ENCODE peak calls at places on chromosomes 7 and 10, in nine cellular contexts. One of them, this sample, is unnamed.

GRCh38 chr10:119120413-119120867 is 16.5 kb downstream of the DENND10 start:
- DNase-seq in keratinocyte: no peak
- DNase-seq in heart left ventricle: no peak
- DNase-seq in BJ: peak
- DNase-seq in coronary artery: no peak
- DNase-seq in AG10803: peak
- DNase-seq in right atrium auricular region: no peak
- DNase-seq in fibroblast of lung: peak
- DNase-seq in dorsolateral prefrontal cortex: no peak
- DNase-seq in this sample: peak

GRCh38 chr7:157762824-157763223 is 426.0 kb downstream of the DNAJB6 start:
- DNase-seq in keratinocyte: no peak
- DNase-seq in heart left ventricle: peak
- DNase-seq in BJ: no peak
- DNase-seq in coronary artery: no peak
- DNase-seq in AG10803: no peak
- DNase-seq in right atrium auricular region: no peak
- DNase-seq in fibroblast of lung: no peak
- DNase-seq in dorsolateral prefrontal cortex: no peak
- DNase-seq in this sample: no peak

GRCh38 chr10:60573342-60573741 is 183.7 kb upstream of the ANK3 start:
- DNase-seq in keratinocyte: no peak
- DNase-seq in heart left ventricle: no peak
- DNase-seq in BJ: no peak
- DNase-seq in coronary artery: no peak
- DNase-seq in AG10803: no peak
- DNase-seq in right atrium auricular region: no peak
- DNase-seq in fibroblast of lung: no peak
- DNase-seq in dorsolateral prefrontal cortex: peak
- DNase-seq in this sample: no peak

GRCh38 chr7:134513169-134513752 is 14.1 kb upstream of the AKR1B10 start:
- DNase-seq in keratinocyte: no peak
- DNase-seq in heart left ventricle: no peak
- DNase-seq in BJ: no peak
- DNase-seq in coronary artery: no peak
- DNase-seq in AG10803: peak
- DNase-seq in right atrium auricular region: peak
- DNase-seq in fibroblast of lung: peak
- DNase-seq in dorsolateral prefrontal cortex: peak
- DNase-seq in this sample: no peak

GRCh38 chr10:27297848-27298524 is 57.4 kb upstream of the ACBD5 start:
- DNase-seq in keratinocyte: no peak
- DNase-seq in heart left ventricle: no peak
- DNase-seq in BJ: no peak
- DNase-seq in coronary artery: no peak
- DNase-seq in AG10803: no peak
- DNase-seq in right atrium auricular region: no peak
- DNase-seq in fibroblast of lung: no peak
- DNase-seq in dorsolateral prefrontal cortex: no peak
- DNase-seq in this sample: no peak

GRCh38 chr10:34745244-34745643 is 69.9 kb downstream of the PARD3 start:
- DNase-seq in keratinocyte: no peak
- DNase-seq in heart left ventricle: no peak
- DNase-seq in BJ: no peak
- DNase-seq in coronary artery: no peak
- DNase-seq in AG10803: no peak
- DNase-seq in right atrium auricular region: no peak
- DNase-seq in fibroblast of lung: no peak
- DNase-seq in dorsolateral prefrontal cortex: no peak
- DNase-seq in this sample: no peak

GRCh38 chr7:157650801-157651200 is 314.0 kb downstream of the DNAJB6 start:
- DNase-seq in keratinocyte: no peak
- DNase-seq in heart left ventricle: no peak
- DNase-seq in BJ: no peak
- DNase-seq in coronary artery: no peak
- DNase-seq in AG10803: no peak
- DNase-seq in right atrium auricular region: no peak
- DNase-seq in fibroblast of lung: no peak
- DNase-seq in dorsolateral prefrontal cortex: no peak
- DNase-seq in this sample: no peak

GRCh38 chr10:30155401-30155800 is 96.0 kb upstream of the JCAD start:
- DNase-seq in keratinocyte: no peak
- DNase-seq in heart left ventricle: peak
- DNase-seq in BJ: no peak
- DNase-seq in coronary artery: no peak
- DNase-seq in AG10803: no peak
- DNase-seq in right atrium auricular region: peak
- DNase-seq in fibroblast of lung: no peak
- DNase-seq in dorsolateral prefrontal cortex: no peak
- DNase-seq in this sample: no peak

GRCh38 chr10:285216-285967 is 150.1 kb downstream of the ZMYND11 start:
- DNase-seq in keratinocyte: no peak
- DNase-seq in heart left ventricle: no peak
- DNase-seq in BJ: no peak
- DNase-seq in coronary artery: no peak
- DNase-seq in AG10803: no peak
- DNase-seq in right atrium auricular region: no peak
- DNase-seq in fibroblast of lung: no peak
- DNase-seq in dorsolateral prefrontal cortex: no peak
- DNase-seq in this sample: no peak

GRCh38 chr7:103521917-103522316 is 75.9 kb upstream of the SLC26A5 start:
- DNase-seq in keratinocyte: no peak
- DNase-seq in heart left ventricle: no peak
- DNase-seq in BJ: no peak
- DNase-seq in coronary artery: no peak
- DNase-seq in AG10803: no peak
- DNase-seq in right atrium auricular region: no peak
- DNase-seq in fibroblast of lung: no peak
- DNase-seq in dorsolateral prefrontal cortex: no peak
- DNase-seq in this sample: no peak

GRCh38 chr10:47321521-47322195 is 596 bp upstream of the GDF2 start:
- DNase-seq in keratinocyte: no peak
- DNase-seq in heart left ventricle: no peak
- DNase-seq in BJ: no peak
- DNase-seq in coronary artery: peak
- DNase-seq in AG10803: no peak
- DNase-seq in right atrium auricular region: no peak
- DNase-seq in fibroblast of lung: no peak
- DNase-seq in dorsolateral prefrontal cortex: no peak
- DNase-seq in this sample: no peak

GRCh38 chr10:77409697-77410471 is 227.7 kb downstream of the KCNMA1 start:
- DNase-seq in keratinocyte: no peak
- DNase-seq in heart left ventricle: no peak
- DNase-seq in BJ: no peak
- DNase-seq in coronary artery: no peak
- DNase-seq in AG10803: no peak
- DNase-seq in right atrium auricular region: no peak
- DNase-seq in fibroblast of lung: no peak
- DNase-seq in dorsolateral prefrontal cortex: no peak
- DNase-seq in this sample: no peak

GRCh38 chr7:77360969-77361368 is 55.2 kb downstream of the GSAP start:
- DNase-seq in keratinocyte: no peak
- DNase-seq in heart left ventricle: no peak
- DNase-seq in BJ: no peak
- DNase-seq in coronary artery: no peak
- DNase-seq in AG10803: no peak
- DNase-seq in right atrium auricular region: no peak
- DNase-seq in fibroblast of lung: no peak
- DNase-seq in dorsolateral prefrontal cortex: no peak
- DNase-seq in this sample: no peak

GRCh38 chr7:41629711-41630111 is 73.2 kb downstream of the INHBA start:
- DNase-seq in keratinocyte: no peak
- DNase-seq in heart left ventricle: no peak
- DNase-seq in BJ: no peak
- DNase-seq in coronary artery: no peak
- DNase-seq in AG10803: peak
- DNase-seq in right atrium auricular region: no peak
- DNase-seq in fibroblast of lung: no peak
- DNase-seq in dorsolateral prefrontal cortex: no peak
- DNase-seq in this sample: no peak

GRCh38 chr10:104339469-104340098 is 1.3 kb upstream of the ITPRIP start:
- DNase-seq in keratinocyte: no peak
- DNase-seq in heart left ventricle: no peak
- DNase-seq in BJ: peak
- DNase-seq in coronary artery: peak
- DNase-seq in AG10803: peak
- DNase-seq in right atrium auricular region: no peak
- DNase-seq in fibroblast of lung: peak
- DNase-seq in dorsolateral prefrontal cortex: no peak
- DNase-seq in this sample: no peak

GRCh38 chr10:118112496-118113125 is 65.9 kb upstream of the RAB11FIP2 start:
- DNase-seq in keratinocyte: no peak
- DNase-seq in heart left ventricle: no peak
- DNase-seq in BJ: no peak
- DNase-seq in coronary artery: no peak
- DNase-seq in AG10803: no peak
- DNase-seq in right atrium auricular region: no peak
- DNase-seq in fibroblast of lung: no peak
- DNase-seq in dorsolateral prefrontal cortex: no peak
- DNase-seq in this sample: no peak

GRCh38 chr7:52365349-52365748 is 670.1 kb upstream of the POM121L12 start:
- DNase-seq in keratinocyte: no peak
- DNase-seq in heart left ventricle: no peak
- DNase-seq in BJ: no peak
- DNase-seq in coronary artery: no peak
- DNase-seq in AG10803: no peak
- DNase-seq in right atrium auricular region: no peak
- DNase-seq in fibroblast of lung: no peak
- DNase-seq in dorsolateral prefrontal cortex: no peak
- DNase-seq in this sample: no peak

GRCh38 chr7:149457766-149458165 is 3.1 kb downstream of the ZNF777 start:
- DNase-seq in keratinocyte: no peak
- DNase-seq in heart left ventricle: no peak
- DNase-seq in BJ: no peak
- DNase-seq in coronary artery: no peak
- DNase-seq in AG10803: no peak
- DNase-seq in right atrium auricular region: no peak
- DNase-seq in fibroblast of lung: no peak
- DNase-seq in dorsolateral prefrontal cortex: no peak
- DNase-seq in this sample: no peak

GRCh38 chr7:47392241-47392759 is 189.6 kb downstream of the TNS3 start:
- DNase-seq in keratinocyte: no peak
- DNase-seq in heart left ventricle: peak
- DNase-seq in BJ: peak
- DNase-seq in coronary artery: peak
- DNase-seq in AG10803: peak
- DNase-seq in right atrium auricular region: peak
- DNase-seq in fibroblast of lung: peak
- DNase-seq in dorsolateral prefrontal cortex: peak
- DNase-seq in this sample: peak
- TF ChIP-seq CTCF in keratinocyte: no peak
- TF ChIP-seq CTCF in heart left ventricle: peak
- TF ChIP-seq CTCF in BJ: peak
- TF ChIP-seq CTCF in coronary artery: peak
- TF ChIP-seq CTCF in AG10803: peak
- TF ChIP-seq CTCF in right atrium auricular region: peak
- TF ChIP-seq CTCF in fibroblast of lung: peak
- TF ChIP-seq CTCF in dorsolateral prefrontal cortex: peak
- TF ChIP-seq CTCF in this sample: peak

GRCh38 chr7:30104134-30104533 is 30.7 kb upstream of the MTURN start:
- DNase-seq in keratinocyte: no peak
- DNase-seq in heart left ventricle: no peak
- DNase-seq in BJ: no peak
- DNase-seq in coronary artery: no peak
- DNase-seq in AG10803: no peak
- DNase-seq in right atrium auricular region: no peak
- DNase-seq in fibroblast of lung: no peak
- DNase-seq in dorsolateral prefrontal cortex: no peak
- DNase-seq in this sample: no peak

GRCh38 chr7:30102281-30102680 is 32.5 kb upstream of the MTURN start:
- DNase-seq in keratinocyte: no peak
- DNase-seq in heart left ventricle: no peak
- DNase-seq in BJ: no peak
- DNase-seq in coronary artery: no peak
- DNase-seq in AG10803: no peak
- DNase-seq in right atrium auricular region: no peak
- DNase-seq in fibroblast of lung: no peak
- DNase-seq in dorsolateral prefrontal cortex: no peak
- DNase-seq in this sample: no peak
- H3K4me3 ChIP-seq in keratinocyte: no peak
- H3K4me3 ChIP-seq in heart left ventricle: no peak
- H3K4me3 ChIP-seq in BJ: no peak
- H3K4me3 ChIP-seq in coronary artery: no peak
- H3K4me3 ChIP-seq in AG10803: no peak
- H3K4me3 ChIP-seq in right atrium auricular region: no peak
- H3K4me3 ChIP-seq in fibroblast of lung: no peak
- H3K4me3 ChIP-seq in dorsolateral prefrontal cortex: no peak
- H3K4me3 ChIP-seq in this sample: no peak

DNA sequence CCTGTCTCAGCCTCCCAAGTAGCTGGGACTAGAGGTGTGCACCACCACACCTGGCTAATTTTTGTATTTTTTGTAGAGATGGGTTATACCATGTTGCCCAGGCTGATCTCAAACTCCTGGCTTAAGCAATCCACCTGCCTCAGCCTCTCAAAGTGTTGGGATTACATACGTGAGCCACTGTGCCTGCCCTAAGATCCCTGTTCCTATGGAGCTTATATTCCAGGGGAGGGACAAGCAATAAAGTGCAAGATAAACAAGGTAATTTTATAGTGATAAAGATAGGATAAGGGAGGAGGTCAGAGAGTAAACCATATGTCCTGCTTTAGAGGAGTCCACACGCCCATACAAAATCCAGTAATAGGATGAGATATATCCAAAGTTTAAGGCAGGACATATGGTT is 113.6 kb upstream of the PDCD4 start:
- DNase-seq in keratinocyte: no peak
- DNase-seq in heart left ventricle: no peak
- DNase-seq in BJ: no peak
- DNase-seq in coronary artery: no peak
- DNase-seq in AG10803: no peak
- DNase-seq in right atrium auricular region: no peak
- DNase-seq in fibroblast of lung: no peak
- DNase-seq in dorsolateral prefrontal cortex: no peak
- DNase-seq in this sample: no peak
- TF ChIP-seq CTCF in keratinocyte: no peak
- TF ChIP-seq CTCF in heart left ventricle: no peak
- TF ChIP-seq CTCF in BJ: no peak
- TF ChIP-seq CTCF in coronary artery: no peak
- TF ChIP-seq CTCF in AG10803: no peak
- TF ChIP-seq CTCF in right atrium auricular region: no peak
- TF ChIP-seq CTCF in fibroblast of lung: no peak
- TF ChIP-seq CTCF in dorsolateral prefrontal cortex: no peak
- TF ChIP-seq CTCF in this sample: no peak

DNA sequence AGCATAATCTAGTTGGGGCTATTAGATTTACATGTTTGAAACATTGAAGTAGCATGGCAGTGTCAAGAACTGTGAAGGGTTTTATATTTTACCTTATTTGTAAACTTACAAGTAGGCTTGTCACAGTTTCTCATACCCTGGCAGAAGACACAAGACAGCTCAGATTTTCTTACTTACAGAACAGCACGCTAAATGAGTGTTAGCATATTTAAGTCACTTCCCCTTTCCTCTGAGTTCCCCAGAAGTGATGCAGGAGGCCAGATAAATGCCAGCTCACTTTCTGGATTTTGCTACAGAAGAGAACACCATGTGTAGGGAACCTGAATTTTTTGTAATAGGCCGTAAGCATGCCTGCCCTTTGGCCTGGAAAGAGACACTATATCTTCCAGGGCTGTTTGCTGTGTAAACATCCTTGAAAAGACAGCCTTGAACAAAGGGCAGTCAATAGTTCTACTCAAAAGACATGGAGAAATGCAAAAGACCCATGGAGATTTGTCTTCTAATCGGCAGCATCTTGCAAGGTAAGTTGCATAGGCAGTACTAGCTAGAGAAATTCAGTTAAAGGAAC is 279.1 kb downstream of the PHF14 start:
- DNase-seq in keratinocyte: no peak
- DNase-seq in heart left ventricle: no peak
- DNase-seq in BJ: no peak
- DNase-seq in coronary artery: no peak
- DNase-seq in AG10803: no peak
- DNase-seq in right atrium auricular region: no peak
- DNase-seq in fibroblast of lung: no peak
- DNase-seq in dorsolateral prefrontal cortex: no peak
- DNase-seq in this sample: no peak
- H3K4me3 ChIP-seq in keratinocyte: no peak
- H3K4me3 ChIP-seq in heart left ventricle: no peak
- H3K4me3 ChIP-seq in BJ: no peak
- H3K4me3 ChIP-seq in coronary artery: no peak
- H3K4me3 ChIP-seq in AG10803: no peak
- H3K4me3 ChIP-seq in right atrium auricular region: no peak
- H3K4me3 ChIP-seq in fibroblast of lung: no peak
- H3K4me3 ChIP-seq in dorsolateral prefrontal cortex: no peak
- H3K4me3 ChIP-seq in this sample: no peak

This sample was measured in AG04450.